ENCODE peak calls at places on chromosomes 1 and 21, in six cellular contexts. G is MM.1S, F is A549, U is neural progenitor cell, Y is SJSA1, R is left ventricle myocardium inferior. S is an unnamed sample.

GRCh38 chr1:99648107-99648506 is 2.2 kb downstream of the PALMD start:
- DNase-seq in Y (no peak), G (no peak), F (peak; percentile 58), R (peak; percentile 73), U (no peak), S (no peak)

GRCh38 chr1:31531177-31532000 is 44.9 kb upstream of the TINAGL1 start:
- DNase-seq in R (no peak), F (no peak), Y (peak; percentile 68), G (no peak), U (no peak), S (no peak)

GRCh38 chr1:207811319-207811718 is 59.5 kb downstream of the CD46 start:
- DNase-seq in G (no peak), U (no peak), F (no peak), R (no peak), Y (no peak), S (no peak)

GRCh38 chr1:182391362-182392044 is at the start of gene GLUL:
- DNase-seq in Y (peak; percentile 92), U (peak; percentile 98), R (peak; percentile 96), F (peak; percentile 62), G (peak; percentile 93), S (peak; percentile 96)

GRCh38 chr1:54791880-54792522 is 9.1 kb downstream of the TTC22 start:
- DNase-seq in U (peak; percentile 73), F (peak; percentile 55), G (peak; percentile 48), Y (no peak), R (no peak), S (no peak)

GRCh38 chr1:209367031-209367813 is 216.3 kb upstream of the CAMK1G start:
- DNase-seq in R (no peak), U (no peak), F (no peak), G (no peak), Y (no peak), S (no peak)

GRCh38 chr1:2875677-2876531 is 74.4 kb upstream of the TTC34 start:
- DNase-seq in G (no peak), Y (no peak), F (peak; percentile 28), U (no peak), R (peak; percentile 32), S (peak; percentile 62)

GRCh38 chr1:30697977-30698376 is 25.4 kb downstream of the MATN1 start:
- DNase-seq in Y (no peak), G (no peak), U (no peak), F (no peak), R (no peak), S (no peak)

GRCh38 chr1:233406994-233407631 is 79.6 kb downstream of the MAP3K21 start:
- DNase-seq in R (no peak), F (no peak), U (no peak), Y (no peak), G (no peak), S (no peak)

GRCh38 chr1:171142451-171143121 is 42.5 kb upstream of the FMO2 start:
- DNase-seq in R (no peak), F (no peak), U (peak; percentile 45), Y (peak; percentile 49), G (no peak), S (no peak)

GRCh38 chr1:28157901-28158300 is 18.6 kb downstream of the PTAFR start:
- DNase-seq in U (no peak), Y (no peak), R (no peak), G (no peak), F (no peak), S (no peak)

GRCh38 chr1:182709225-182709764 is 24.9 kb upstream of the RGS8 start:
- DNase-seq in R (no peak), G (no peak), U (no peak), F (no peak), Y (no peak), S (no peak)

DNA sequence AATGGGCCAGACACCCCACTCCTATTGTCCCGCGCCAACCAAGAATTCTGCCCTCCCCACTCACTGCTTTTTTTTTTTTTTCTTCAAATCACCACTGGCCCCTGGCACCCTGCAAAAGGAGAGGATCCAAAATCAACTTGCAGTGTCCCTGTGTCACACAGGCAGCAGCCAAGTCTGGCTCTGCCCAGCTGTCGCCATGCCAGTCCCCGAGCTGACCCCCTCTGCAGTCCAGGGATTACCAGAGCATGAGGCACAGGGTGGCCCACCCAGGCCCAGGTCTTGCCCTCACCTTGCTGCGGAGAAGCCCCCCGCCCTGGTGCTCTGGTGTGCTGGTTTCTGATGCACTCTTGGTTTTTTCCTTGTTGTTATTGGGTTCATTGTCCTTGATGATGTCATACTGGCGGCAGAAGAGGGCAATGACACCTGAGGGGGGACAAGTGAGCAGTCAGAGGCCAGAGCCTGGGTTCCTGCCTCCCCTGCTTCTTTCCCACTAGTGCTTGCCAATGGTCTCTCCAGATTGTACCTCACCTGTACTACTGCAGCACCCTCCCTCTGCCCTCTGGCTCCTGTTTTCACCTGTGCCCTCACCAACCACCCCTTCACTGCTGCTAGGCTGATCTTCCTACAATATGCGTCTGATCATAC is 6.2 kb downstream of the FNDC5 start:
- DNase-seq in R (no peak), G (no peak), Y (no peak), F (no peak), U (no peak), S (peak; percentile 76)
- H3K27ac ChIP-seq in R (peak overlapping the region; percentile 67), G (no peak overlapping the region), Y (no peak overlapping the region), F (no peak overlapping the region), U (no peak overlapping the region), S (peak overlapping the region; percentile 76)

GRCh38 chr1:21342961-21343838 is 52.9 kb upstream of the ECE1 start:
- DNase-seq in U (no peak), G (peak; percentile 23), F (no peak), R (no peak), Y (no peak), S (no peak)
- H3K27ac ChIP-seq in U (no peak overlapping the region), G (no peak overlapping the region), F (no peak overlapping the region), R (peak overlapping the region; percentile 86), Y (no peak overlapping the region), S (peak overlapping the region; percentile 29)

GRCh38 chr1:8063298-8064068 is 37.4 kb upstream of the ERRFI1 start:
- DNase-seq in Y (no peak), F (no peak), U (peak; percentile 56), R (peak; percentile 19), G (no peak), S (no peak)

GRCh38 chr1:8061210-8061609 is 35.1 kb upstream of the ERRFI1 start:
- DNase-seq in R (no peak), G (no peak), F (peak; percentile 97), Y (peak; percentile 74), U (no peak), S (no peak)

GRCh38 chr1:8061673-8062386 is 35.7 kb upstream of the ERRFI1 start:
- DNase-seq in F (peak; percentile 80), R (no peak), U (no peak), G (no peak), Y (no peak), S (no peak)

GRCh38 chr1:8062861-8063260 is 36.8 kb upstream of the ERRFI1 start:
- DNase-seq in U (no peak), R (no peak), F (no peak), Y (no peak), G (no peak), S (no peak)

DNA sequence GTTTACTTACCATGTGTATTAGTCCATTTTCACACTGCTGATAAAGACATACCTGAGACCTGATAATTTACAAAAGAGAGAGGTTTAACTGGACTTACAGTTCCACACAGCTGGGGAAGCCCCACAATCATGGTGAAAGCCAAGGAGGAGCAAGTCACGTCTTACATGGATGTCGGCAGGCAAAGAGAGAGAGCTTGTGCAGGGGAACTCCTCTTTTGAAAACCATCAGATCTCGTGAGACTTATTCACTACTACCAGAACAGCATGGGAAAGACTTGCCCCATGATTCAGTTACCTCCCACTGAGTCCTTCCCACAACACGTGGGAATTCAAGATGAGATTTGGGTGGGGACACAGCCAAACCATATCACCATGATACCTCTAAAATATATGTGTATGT is 39.3 kb upstream of the ERRFI1 start:
- DNase-seq in R (no peak), U (no peak), G (no peak), Y (no peak), F (no peak), S (no peak)
- H3K27ac ChIP-seq in R (no peak overlapping the region), U (no peak overlapping the region), G (no peak overlapping the region), Y (no peak overlapping the region), F (peak overlapping the region; percentile 27), S (no peak overlapping the region)

GRCh38 chr21:46051379-46051770 is 46.5 kb upstream of the COL6A2 start:
- DNase-seq in F (no peak), U (no peak), R (no peak), G (no peak), Y (peak; percentile 28), S (no peak)

GRCh38 chr21:46049890-46050650 is 47.8 kb upstream of the COL6A2 start:
- DNase-seq in R (no peak), Y (peak; percentile 42), G (no peak), F (no peak), U (no peak), S (no peak)

GRCh38 chr21:46050651-46051378 is 47.1 kb upstream of the COL6A2 start:
- DNase-seq in R (no peak), U (no peak), Y (peak; percentile 39), G (no peak), F (no peak), S (no peak)

GRCh38 chr21:46046471-46046870 is 51.4 kb upstream of the COL6A2 start:
- DNase-seq in Y (peak; percentile 30), R (no peak), G (no peak), F (no peak), U (no peak), S (no peak)

GRCh38 chr21:46048926-46049889 is 48.7 kb upstream of the COL6A2 start:
- DNase-seq in R (peak; percentile 90), Y (peak; percentile 45), U (no peak), F (no peak), G (no peak), S (peak; percentile 89)
- H3K27ac ChIP-seq in R (peak overlapping the region; percentile 84), Y (peak overlapping the region; percentile 13), U (no peak overlapping the region), F (no peak overlapping the region), G (no peak overlapping the region), S (no peak overlapping the region)

GRCh38 chr1:205775015-205775716 is at the start of gene RAB29:
- DNase-seq in F (peak; percentile 69), U (peak; percentile 91), R (peak; percentile 80), G (peak; percentile 92), Y (peak; percentile 77), S (peak; percentile 90)
- H3K27ac ChIP-seq in F (peak within 1 kb of the TSS; percentile 70), U (no peak within 1 kb of the TSS), R (peak within 1 kb of the TSS; percentile 60), G (no peak within 1 kb of the TSS), Y (peak within 1 kb of the TSS; percentile 2), S (peak within 1 kb of the TSS; percentile 37)

GRCh38 chr1:21340230-21340564 is 49.9 kb upstream of the ECE1 start:
- DNase-seq in U (no peak), Y (no peak), G (no peak), R (no peak), F (no peak), S (peak; percentile 85)
- H3K27ac ChIP-seq in U (no peak overlapping the region), Y (no peak overlapping the region), G (no peak overlapping the region), R (peak overlapping the region; percentile 86), F (peak overlapping the region; percentile 68), S (no peak overlapping the region)

DNA sequence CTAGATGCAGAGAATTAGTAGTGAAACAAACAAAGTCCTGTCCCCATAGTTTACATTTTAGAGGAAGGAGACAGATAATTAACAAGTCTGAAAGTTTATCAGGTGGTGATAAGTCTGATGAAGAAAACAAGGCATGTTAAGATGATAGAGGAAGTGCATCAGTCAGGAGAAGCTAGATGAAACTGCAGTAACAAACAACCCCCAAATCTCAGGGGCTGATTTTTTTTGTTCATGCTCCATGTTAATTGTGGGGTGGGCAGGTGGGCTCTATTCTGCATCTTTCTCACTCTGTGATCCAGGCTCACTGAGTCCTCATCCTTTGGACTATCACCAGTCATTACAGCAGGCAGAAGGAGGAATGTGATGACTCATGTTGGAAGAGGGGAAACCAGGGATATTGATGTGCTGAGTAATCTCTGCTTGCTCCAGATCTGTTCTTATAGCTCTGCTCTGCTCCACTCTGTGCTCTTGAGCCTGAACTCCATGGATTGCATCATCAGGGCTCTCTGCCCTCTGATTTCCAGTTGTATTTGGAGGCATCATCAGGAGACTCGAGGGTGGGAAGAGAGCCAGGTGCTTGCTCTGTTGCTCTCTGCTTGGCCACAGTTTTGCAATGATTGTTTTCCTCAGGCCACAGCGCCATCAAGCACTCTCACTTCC is 166.9 kb downstream of the IER5 start:
- DNase-seq in F (peak; percentile 82), U (no peak), R (no peak), Y (no peak), G (no peak), S (no peak)
- H3K27ac ChIP-seq in F (peak overlapping the region; percentile 43), U (no peak overlapping the region), R (no peak overlapping the region), Y (no peak overlapping the region), G (no peak overlapping the region), S (no peak overlapping the region)